ENCODE peak calls at places on chromosomes 2 and 18, in ten cellular contexts. One of them, this sample, is unnamed.

GRCh38 chr18:32422185-32422584 is 48.5 kb downstream of the GAREM1 start:
- DNase-seq in AG08396: no peak
- DNase-seq in SW480: no peak
- DNase-seq in MG63: no peak
- DNase-seq in stimulated activated CD4-positive, alpha-beta T cell treated with anti-CD3 and anti-CD28 coated beads, Interleukin-15, amount 100 ng/mL, for 24 hours: no peak
- DNase-seq in H54: no peak
- DNase-seq in B cell: no peak
- DNase-seq in cerebellar cortex: peak
- DNase-seq in iPS-NIHi11: no peak
- DNase-seq in GM06990: no peak
- DNase-seq in this sample: no peak

GRCh38 chr2:153622285-153622684 is 143.7 kb upstream of the RPRM start:
- DNase-seq in SW480: no peak
- DNase-seq in stimulated activated CD4-positive, alpha-beta T cell treated with anti-CD3 and anti-CD28 coated beads, Interleukin-15, amount 100 ng/mL, for 24 hours: no peak
- DNase-seq in GM06990: no peak
- DNase-seq in AG08396: no peak
- DNase-seq in iPS-NIHi11: no peak
- DNase-seq in B cell: no peak
- DNase-seq in cerebellar cortex: no peak
- DNase-seq in MG63: no peak
- DNase-seq in H54: no peak
- DNase-seq in this sample: no peak

GRCh38 chr2:122955761-122956160 is 1069.3 kb upstream of the CNTNAP5 start:
- DNase-seq in cerebellar cortex: no peak
- DNase-seq in stimulated activated CD4-positive, alpha-beta T cell treated with anti-CD3 and anti-CD28 coated beads, Interleukin-15, amount 100 ng/mL, for 24 hours: no peak
- DNase-seq in AG08396: no peak
- DNase-seq in H54: no peak
- DNase-seq in GM06990: no peak
- DNase-seq in iPS-NIHi11: no peak
- DNase-seq in B cell: no peak
- DNase-seq in MG63: no peak
- DNase-seq in SW480: no peak
- DNase-seq in this sample: no peak

GRCh38 chr18:76672627-76673026 is 149.7 kb upstream of the ZNF236 start:
- DNase-seq in AG08396: peak
- DNase-seq in GM06990: no peak
- DNase-seq in H54: no peak
- DNase-seq in SW480: no peak
- DNase-seq in cerebellar cortex: no peak
- DNase-seq in stimulated activated CD4-positive, alpha-beta T cell treated with anti-CD3 and anti-CD28 coated beads, Interleukin-15, amount 100 ng/mL, for 24 hours: no peak
- DNase-seq in MG63: no peak
- DNase-seq in iPS-NIHi11: no peak
- DNase-seq in B cell: no peak
- DNase-seq in this sample: no peak

GRCh38 chr2:133667-134593 is 87.6 kb upstream of the FAM110C start:
- DNase-seq in stimulated activated CD4-positive, alpha-beta T cell treated with anti-CD3 and anti-CD28 coated beads, Interleukin-15, amount 100 ng/mL, for 24 hours: no peak
- DNase-seq in GM06990: no peak
- DNase-seq in cerebellar cortex: no peak
- DNase-seq in MG63: no peak
- DNase-seq in H54: no peak
- DNase-seq in B cell: no peak
- DNase-seq in AG08396: no peak
- DNase-seq in iPS-NIHi11: no peak
- DNase-seq in SW480: no peak
- DNase-seq in this sample: no peak

GRCh38 chr18:76544511-76545350 is 49.7 kb upstream of the ZNF516 start:
- DNase-seq in H54: no peak
- DNase-seq in stimulated activated CD4-positive, alpha-beta T cell treated with anti-CD3 and anti-CD28 coated beads, Interleukin-15, amount 100 ng/mL, for 24 hours: no peak
- DNase-seq in GM06990: no peak
- DNase-seq in iPS-NIHi11: no peak
- DNase-seq in cerebellar cortex: no peak
- DNase-seq in SW480: no peak
- DNase-seq in MG63: no peak
- DNase-seq in AG08396: no peak
- DNase-seq in B cell: no peak
- DNase-seq in this sample: no peak

GRCh38 chr2:165627463-165627862 is 158.0 kb downstream of the CSRNP3 start:
- DNase-seq in iPS-NIHi11: no peak
- DNase-seq in B cell: no peak
- DNase-seq in cerebellar cortex: no peak
- DNase-seq in AG08396: no peak
- DNase-seq in MG63: no peak
- DNase-seq in GM06990: no peak
- DNase-seq in SW480: no peak
- DNase-seq in stimulated activated CD4-positive, alpha-beta T cell treated with anti-CD3 and anti-CD28 coated beads, Interleukin-15, amount 100 ng/mL, for 24 hours: no peak
- DNase-seq in H54: peak
- DNase-seq in this sample: no peak

GRCh38 chr2:204486855-204487254 is 58.4 kb upstream of the PARD3B start:
- DNase-seq in AG08396: no peak
- DNase-seq in MG63: no peak
- DNase-seq in B cell: no peak
- DNase-seq in GM06990: no peak
- DNase-seq in iPS-NIHi11: no peak
- DNase-seq in cerebellar cortex: no peak
- DNase-seq in H54: no peak
- DNase-seq in SW480: no peak
- DNase-seq in stimulated activated CD4-positive, alpha-beta T cell treated with anti-CD3 and anti-CD28 coated beads, Interleukin-15, amount 100 ng/mL, for 24 hours: no peak
- DNase-seq in this sample: no peak

GRCh38 chr2:239289545-239289944 is 111.3 kb downstream of the HDAC4 start:
- DNase-seq in GM06990: no peak
- DNase-seq in AG08396: no peak
- DNase-seq in iPS-NIHi11: no peak
- DNase-seq in stimulated activated CD4-positive, alpha-beta T cell treated with anti-CD3 and anti-CD28 coated beads, Interleukin-15, amount 100 ng/mL, for 24 hours: no peak
- DNase-seq in SW480: no peak
- DNase-seq in B cell: no peak
- DNase-seq in MG63: no peak
- DNase-seq in H54: no peak
- DNase-seq in cerebellar cortex: no peak
- DNase-seq in this sample: no peak

GRCh38 chr2:39609917-39610316 is 55.8 kb upstream of the TMEM178A start:
- DNase-seq in stimulated activated CD4-positive, alpha-beta T cell treated with anti-CD3 and anti-CD28 coated beads, Interleukin-15, amount 100 ng/mL, for 24 hours: no peak
- DNase-seq in SW480: no peak
- DNase-seq in H54: no peak
- DNase-seq in AG08396: no peak
- DNase-seq in cerebellar cortex: no peak
- DNase-seq in MG63: no peak
- DNase-seq in iPS-NIHi11: no peak
- DNase-seq in GM06990: no peak
- DNase-seq in B cell: no peak
- DNase-seq in this sample: no peak

This sample was measured in GM19239.